ENCODE peak calls at places on chromosomes 13 and 19, in ten cellular contexts. V is naive thymus-derived CD4-positive, alpha-beta T cell; T is kidney tubule cell; W is tibial nerve; S is ecto neural progenitor cell; R is A549; M is HEK293T; L is upper lobe of right lung; B is HS-5; I is Ammon's horn. K is an unnamed sample.

GRCh38 chr13:42041684-42042035 is 6.8 kb upstream of the DGKH start:
- DNase-seq in M (peak), S (peak), V (no peak), L (peak), B (peak), W (peak), T (peak), R (peak), I (peak), K (peak)

GRCh38 chr19:2047449-2048103 is 3.5 kb downstream of the MKNK2 start:
- DNase-seq in I (no peak), W (no peak), S (peak), L (peak), V (no peak), M (no peak), R (peak), B (no peak), T (peak), K (no peak)

GRCh38 chr13:73355134-73355533 is 296.3 kb downstream of the KLF5 start:
- DNase-seq in M (no peak), R (no peak), W (no peak), B (no peak), I (no peak), L (no peak), V (no peak), T (no peak), S (no peak), K (no peak)

GRCh38 chr13:43934273-43934672 is 54.6 kb downstream of the LACC1 start:
- DNase-seq in S (no peak), I (no peak), B (no peak), M (no peak), T (peak), L (no peak), V (no peak), R (no peak), W (no peak), K (no peak)

GRCh38 chr13:23147827-23148226 is 33.0 kb upstream of the SGCG start:
- DNase-seq in L (no peak), V (no peak), W (no peak), R (no peak), I (no peak), B (no peak), T (no peak), S (no peak), M (no peak), K (no peak)

GRCh38 chr13:32852568-32852967 is 163.7 kb upstream of the KL start:
- DNase-seq in I (peak), V (no peak), R (no peak), M (no peak), L (no peak), B (no peak), W (no peak), S (no peak), T (no peak), K (no peak)

GRCh38 chr19:18418034-18418724 is 1.0 kb upstream of the SSBP4 start:
- DNase-seq in M (no peak), B (no peak), T (no peak), I (peak), V (peak), W (no peak), S (peak), R (no peak), L (peak), K (no peak)

GRCh38 chr19:49564616-49565045 is 15.7 kb downstream of the NOSIP start:
- DNase-seq in T (no peak), W (no peak), R (no peak), I (no peak), M (no peak), S (no peak), B (no peak), L (no peak), V (peak), K (no peak)

GRCh38 chr13:112032186-112032835 is 34.6 kb upstream of the SOX1 start:
- DNase-seq in I (no peak), S (no peak), W (no peak), R (no peak), B (no peak), V (no peak), M (no peak), T (peak), L (no peak), K (no peak)

GRCh38 chr13:104594801-104595200 is 1528.6 kb upstream of the SLC10A2 start:
- DNase-seq in V (no peak), M (no peak), I (no peak), L (no peak), T (no peak), S (no peak), B (no peak), R (no peak), W (no peak), K (no peak)

GRCh38 chr13:44396963-44397580 is 23.4 kb downstream of the SERP2 start:
- DNase-seq in B (no peak), V (no peak), S (peak), I (no peak), T (no peak), M (no peak), L (no peak), W (no peak), R (no peak), K (no peak)

GRCh38 chr19:5058456-5059190 is 89.7 kb downstream of the KDM4B start:
- DNase-seq in R (no peak), V (no peak), S (no peak), L (no peak), T (peak), M (no peak), I (peak), B (no peak), W (no peak), K (no peak)

GRCh38 chr13:40442191-40442590 is 224.2 kb downstream of the FOXO1 start:
- DNase-seq in T (no peak), B (no peak), S (no peak), W (no peak), I (no peak), L (no peak), M (no peak), R (no peak), V (no peak), K (no peak)

GRCh38 chr19:17457621-17458020 is 3.1 kb downstream of the NXNL1 start:
- DNase-seq in V (no peak), L (no peak), R (no peak), B (no peak), M (no peak), W (no peak), S (no peak), T (no peak), I (no peak), K (no peak)

GRCh38 chr19:741506-742131 is 9.3 kb upstream of the MISP start:
- DNase-seq in L (no peak), T (no peak), V (no peak), B (no peak), R (peak), M (peak), I (no peak), W (no peak), S (no peak), K (no peak)

GRCh38 chr13:29978211-29978610 is 127.8 kb upstream of the UBL3 start:
- DNase-seq in I (no peak), L (no peak), R (no peak), T (no peak), B (no peak), V (no peak), M (no peak), W (no peak), S (no peak), K (no peak)

K was measured in NCI-H526 treated with DMSO at 0.1 percent for 48 hours.